ENCODE peak calls at places on chromosomes 3 and 15, in six cellular contexts. O is NCI-H748 treated with DMSO at 0.1 percent for 48 hours, G is EL, K is tibial artery, P is HS-5, V is kidney tubule cell. S is an unnamed sample.

GRCh38 chr3:31179768-31180167 is 285.3 kb upstream of the GADL1 start:
- DNase-seq in O (peak; percentile 52), G (no peak), K (no peak), P (no peak), V (no peak), S (no peak)

GRCh38 chr3:24034464-24034863 is 89.4 kb downstream of the NR1D2 start:
- DNase-seq in O (no peak), G (no peak), K (no peak), P (no peak), V (no peak), S (no peak)

GRCh38 chr3:123343296-123344174 is 105.4 kb downstream of the ADCY5 start:
- DNase-seq in O (no peak), G (no peak), K (no peak), P (no peak), V (no peak), S (no peak)

GRCh38 chr3:195071916-195072820 is 198.8 kb downstream of the XXYLT1 start:
- DNase-seq in O (no peak), G (no peak), K (peak; percentile 6), P (no peak), V (no peak), S (no peak)

GRCh38 chr3:55795296-55795695 is 308.2 kb upstream of the WNT5A start:
- DNase-seq in O (peak; percentile 30), G (no peak), K (no peak), P (no peak), V (no peak), S (no peak)

GRCh38 chr3:145767909-145768308 is 393.1 kb downstream of the PLOD2 start:
- DNase-seq in O (no peak), G (no peak), K (no peak), P (no peak), V (no peak), S (no peak)

GRCh38 chr3:65716372-65716771 is 322.3 kb downstream of the MAGI1 start:
- DNase-seq in O (no peak), G (no peak), K (no peak), P (no peak), V (no peak), S (no peak)

GRCh38 chr3:193140381-193140780 is 100.6 kb upstream of the PLAAT1 start:
- DNase-seq in O (no peak), G (no peak), K (no peak), P (no peak), V (no peak), S (peak; percentile 35)

GRCh38 chr3:126356373-126357298 is 572 bp downstream of the KLF15 start:
- DNase-seq in O (no peak), G (peak; percentile 12), K (peak; percentile 63), P (no peak), V (no peak), S (no peak)

GRCh38 chr3:171417813-171418212 is 42.4 kb downstream of the TNIK start:
- DNase-seq in O (no peak), G (peak; percentile 87), K (no peak), P (peak; percentile 58), V (peak; percentile 47), S (peak; percentile 16)

GRCh38 chr3:8575364-8576104 is 69.1 kb downstream of the SSUH2 start:
- DNase-seq in O (no peak), G (peak; percentile 36), K (no peak), P (no peak), V (peak; percentile 55), S (no peak)

GRCh38 chr3:29822051-29822450 is 541.2 kb downstream of the RBMS3 start:
- DNase-seq in O (no peak), G (peak; percentile 69), K (no peak), P (peak; percentile 33), V (peak; percentile 73), S (peak; percentile 1)

GRCh38 chr3:188489639-188490405 is 335.9 kb downstream of the LPP start:
- DNase-seq in O (no peak), G (peak; percentile 61), K (no peak), P (peak; percentile 49), V (peak; percentile 36), S (no peak)

GRCh38 chr3:192259661-192260060 is 467.7 kb downstream of the FGF12 start:
- DNase-seq in O (no peak), G (no peak), K (no peak), P (peak; percentile 20), V (peak; percentile 62), S (peak; percentile 8)

GRCh38 chr15:66180706-66181105 is 72.8 kb downstream of the MEGF11 start:
- DNase-seq in O (no peak), G (no peak), K (no peak), P (no peak), V (no peak), S (no peak)

GRCh38 chr3:18288243-18288642 is 136.9 kb downstream of the SATB1 start:
- DNase-seq in O (peak; percentile 29), G (no peak), K (no peak), P (no peak), V (no peak), S (no peak)

GRCh38 chr15:70214266-70214665 is 116.5 kb upstream of the TLE3 start:
- DNase-seq in O (no peak), G (no peak), K (no peak), P (no peak), V (no peak), S (no peak)

GRCh38 chr3:187946031-187946691 is 200.9 kb upstream of the BCL6 start:
- DNase-seq in O (no peak), G (peak; percentile 29), K (no peak), P (no peak), V (no peak), S (no peak)

GRCh38 chr15:68646751-68647150 is 68.0 kb downstream of the CORO2B start:
- DNase-seq in O (no peak), G (no peak), K (no peak), P (no peak), V (no peak), S (no peak)

GRCh38 chr3:182644800-182645433 is 148.4 kb upstream of the ATP11B start:
- DNase-seq in O (no peak), G (no peak), K (no peak), P (no peak), V (no peak), S (no peak)

GRCh38 chr3:1068985-1069384 is 23.8 kb upstream of the CNTN6 start:
- DNase-seq in O (no peak), G (no peak), K (no peak), P (no peak), V (peak; percentile 52), S (no peak)

GRCh38 chr3:46667061-46667621 is 26.3 kb downstream of the ALS2CL start:
- DNase-seq in O (no peak), G (no peak), K (peak; percentile 17), P (no peak), V (no peak), S (no peak)

GRCh38 chr3:134517796-134518195 is 31.9 kb downstream of the CEP63 start:
- DNase-seq in O (no peak), G (peak; percentile 59), K (no peak), P (no peak), V (peak; percentile 24), S (no peak)

GRCh38 chr3:130973401-130973800 is 53.2 kb downstream of the ASTE1 start:
- DNase-seq in O (no peak), G (no peak), K (no peak), P (no peak), V (no peak), S (no peak)

GRCh38 chr15:63601026-63601726 is 4.0 kb downstream of the FBXL22 start:
- DNase-seq in O (no peak), G (peak; percentile 29), K (no peak), P (no peak), V (peak; percentile 26), S (no peak)

GRCh38 chr3:23198801-23199200 is 4.3 kb upstream of the UBE2E2 start:
- DNase-seq in O (no peak), G (peak; percentile 27), K (no peak), P (no peak), V (no peak), S (no peak)